ENCODE peak calls at places on chromosomes 3 and 15, in seven cellular contexts. H is GM23338, E is HCT116, V is endothelial cell of umbilical vein, N is fibroblast of lung, A is GM23248, Z is hepatocyte. C is an unnamed sample.

GRCh38 chr15:55387027-55387426 is 21.1 kb downstream of the CCPG1 start:
- DNase-seq in V (no peak), N (no peak), A (no peak), Z (no peak), E (no peak), H (no peak), C (no peak)

GRCh38 chr3:184568918-184569829 is 7.6 kb downstream of the EPHB3 start:
- DNase-seq in A (peak; percentile 97), V (peak; percentile 14), H (peak; percentile 85), N (peak; percentile 98), E (no peak), Z (peak; percentile 91), C (peak; percentile 96)

GRCh38 chr3:20320489-20320888 is 134.5 kb upstream of the SGO1 start:
- DNase-seq in E (no peak), V (no peak), A (no peak), H (no peak), Z (peak; percentile 13), N (no peak), C (no peak)

GRCh38 chr3:156816091-156816793 is 9.9 kb upstream of the LEKR1 start:
- DNase-seq in H (peak; percentile 49), V (peak; percentile 16), E (no peak), Z (peak; percentile 83), N (peak; percentile 65), A (peak; percentile 87), C (peak; percentile 65)

GRCh38 chr15:65094294-65094995 is 17.9 kb downstream of the KBTBD13 start:
- DNase-seq in H (no peak), Z (no peak), E (no peak), V (no peak), N (no peak), A (no peak), C (no peak)

GRCh38 chr3:40047406-40047805 is 238.0 kb downstream of the MYRIP start:
- DNase-seq in H (no peak), V (no peak), Z (no peak), N (no peak), E (no peak), A (no peak), C (no peak)

GRCh38 chr3:127691494-127691893 is 18.7 kb downstream of the ABTB1 start:
- DNase-seq in A (no peak), Z (no peak), H (no peak), V (no peak), E (no peak), N (no peak), C (no peak)

GRCh38 chr15:95169701-95170459 is 938.5 kb downstream of the MCTP2 start:
- DNase-seq in Z (peak; percentile 40), N (peak; percentile 85), H (no peak), A (peak; percentile 80), E (no peak), V (no peak), C (no peak)

GRCh38 chr3:184968115-184968514 is 156.1 kb downstream of the VPS8 start:
- DNase-seq in Z (no peak), E (no peak), A (peak; percentile 4), V (no peak), H (no peak), N (no peak), C (no peak)

GRCh38 chr15:29677871-29678431 is 144.3 kb downstream of the TJP1 start:
- DNase-seq in N (no peak), V (no peak), A (no peak), H (no peak), E (no peak), Z (peak; percentile 55), C (no peak)

GRCh38 chr3:37730825-37731224 is 130.9 kb upstream of the CTDSPL start:
- DNase-seq in A (no peak), E (no peak), H (no peak), Z (no peak), V (no peak), N (no peak), C (no peak)
- H3K4me3 ChIP-seq in A (no peak overlapping the region), E (no peak overlapping the region), H (no peak overlapping the region), Z (no peak overlapping the region), V (no peak overlapping the region), N (no peak overlapping the region), C (no peak overlapping the region)

DNA sequence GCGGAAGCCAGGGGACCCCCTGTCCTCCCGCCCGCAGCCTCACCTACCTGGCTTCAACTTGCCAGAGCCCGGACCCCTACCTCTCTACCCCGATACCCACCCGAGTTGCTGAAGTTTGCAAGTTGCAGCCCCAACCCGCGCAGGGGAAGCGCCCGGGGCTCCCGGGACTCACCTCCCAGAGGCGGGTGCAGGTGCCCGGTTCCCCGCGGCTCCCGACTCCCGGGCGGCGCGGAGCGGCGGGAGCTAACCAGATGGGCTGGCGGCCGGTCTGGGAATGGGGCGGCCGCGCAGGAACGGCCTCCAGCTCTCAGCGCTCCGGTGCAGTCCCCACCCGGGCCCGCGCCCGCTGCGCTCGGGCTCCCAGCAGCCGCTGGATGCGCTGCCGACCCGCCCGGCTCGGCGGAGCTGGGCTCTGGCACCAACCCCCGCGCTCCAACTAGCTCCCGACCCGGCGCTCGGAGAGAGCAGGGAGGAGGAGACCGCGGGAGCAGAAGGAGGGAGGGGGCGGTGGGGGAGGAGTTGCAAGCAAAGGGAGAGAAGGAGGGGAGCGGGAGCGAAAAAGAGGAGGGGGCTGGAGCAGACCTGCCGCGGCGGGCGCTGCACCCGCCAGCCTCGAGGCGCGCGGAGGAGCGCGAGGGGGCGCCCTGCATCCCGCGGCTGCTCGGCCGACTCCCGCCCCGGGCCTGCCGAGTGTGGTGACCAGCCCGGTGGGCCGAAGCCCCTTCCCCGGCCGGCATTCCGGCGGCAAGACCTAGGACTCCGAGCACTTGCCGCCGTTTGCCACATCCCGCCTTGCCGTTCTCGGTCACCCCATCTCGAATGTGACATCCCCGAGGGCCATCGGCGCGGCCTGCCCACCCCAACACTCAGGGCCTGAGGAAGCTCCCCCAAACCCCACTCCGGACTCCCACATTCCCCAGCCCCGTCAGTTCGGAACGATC is at the start of gene SEMA5B:
- DNase-seq in A (peak; percentile 59), H (peak; percentile 92), N (no peak), V (peak; percentile 28), Z (peak; percentile 70), E (no peak), C (no peak)
- TF ChIP-seq EZH2 in A (no peak), H (no peak), N (no peak), V (peak; percentile 76), Z (peak; percentile 28), E (no peak), C (peak; percentile 98)

DNA sequence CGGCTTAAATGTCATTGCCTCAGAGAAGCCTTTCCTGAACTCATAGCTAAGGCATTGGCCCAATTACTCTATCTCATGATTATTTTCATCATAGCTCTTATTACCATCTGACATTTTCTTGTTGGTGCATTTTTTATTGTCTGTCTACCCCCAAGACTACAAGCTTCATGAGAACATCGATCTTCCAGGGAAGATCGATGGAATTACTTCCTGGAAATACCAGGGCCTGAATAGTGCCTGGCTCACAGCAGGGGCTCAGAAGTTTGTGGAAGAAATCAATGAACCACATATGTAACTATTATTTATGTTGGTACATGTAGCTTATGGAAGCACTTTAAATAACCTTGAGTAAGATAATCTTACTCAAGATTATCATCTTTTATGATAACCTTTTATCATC is 7.7 kb upstream of the MEF2A start:
- DNase-seq in N (no peak), H (no peak), Z (no peak), A (no peak), V (no peak), E (no peak), C (no peak)
- H3K4me1 ChIP-seq in N (no peaks in the 10 kb centered on the region), H (peaks cover 6% of the 10 kb centered on the region), Z (no peaks in the 10 kb centered on the region), A (peaks cover 6% of the 10 kb centered on the region), V (no peaks in the 10 kb centered on the region), E (no peaks in the 10 kb centered on the region), C (no peaks in the 10 kb centered on the region)

DNA sequence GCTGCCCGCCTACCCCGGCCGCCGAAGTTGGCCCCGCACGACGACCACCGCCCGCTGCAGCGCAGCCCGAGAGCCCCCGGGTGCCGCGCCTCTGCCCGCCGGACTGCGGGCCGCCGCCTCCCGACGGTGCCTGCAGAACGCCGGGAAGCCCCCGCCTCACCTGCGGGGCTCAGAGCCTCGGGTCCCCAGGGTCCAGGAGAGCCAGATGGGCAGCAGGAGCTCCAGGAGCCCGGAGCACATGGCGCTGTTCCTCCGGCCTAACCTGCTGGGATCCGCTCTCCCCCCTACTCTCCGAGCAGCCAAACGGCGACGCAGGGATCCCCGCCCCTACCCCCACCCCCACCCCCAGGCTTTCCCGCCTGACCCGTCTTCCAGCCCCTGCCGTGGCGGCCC is 615 bp upstream of the GABRB3 start:
- DNase-seq in E (no peak), A (no peak), H (peak; percentile 46), Z (peak; percentile 10), V (no peak), N (no peak), C (no peak)
- H3K4me3 ChIP-seq in E (no peak overlapping the region), A (no peak overlapping the region), H (peak overlapping the region; percentile 57), Z (peak overlapping the region; percentile 49), V (no peak overlapping the region), N (no peak overlapping the region), C (peak overlapping the region; percentile 17)

GRCh38 chr15:45114076-45114750 is at the start of the genes DUOX2 and DUOXA2:
- DNase-seq in E (no peak), A (no peak), V (no peak), N (no peak), Z (peak; percentile 41), H (peak; percentile 31), C (no peak)
- TF ChIP-seq EZH2 in E (no peak), A (peak; percentile 2), V (no peak), N (peak; percentile 27), Z (peak; percentile 92), H (peak; percentile 67), C (peak; percentile 78)

GRCh38 chr15:50726315-50726714 is 39.2 kb downstream of the SPPL2A start:
- DNase-seq in H (no peak), A (no peak), V (no peak), N (no peak), Z (no peak), E (no peak), C (no peak)
- H3K4me1 ChIP-seq in H (no peaks in the 10 kb centered on the region), A (no peaks in the 10 kb centered on the region), V (no peaks in the 10 kb centered on the region), N (no peaks in the 10 kb centered on the region), Z (no peaks in the 10 kb centered on the region), E (no peaks in the 10 kb centered on the region), C (no peaks in the 10 kb centered on the region)

GRCh38 chr15:57326196-57326595 is 50.1 kb upstream of the CGNL1 start:
- DNase-seq in A (no peak), H (no peak), E (no peak), V (no peak), Z (no peak), N (no peak), C (no peak)

GRCh38 chr15:57330619-57331018 is 45.7 kb upstream of the CGNL1 start:
- DNase-seq in N (peak; percentile 48), A (no peak), E (no peak), H (no peak), Z (no peak), V (no peak), C (peak; percentile 83)

GRCh38 chr15:57328479-57329250 is 47.6 kb upstream of the CGNL1 start:
- DNase-seq in V (no peak), A (no peak), Z (no peak), E (no peak), H (no peak), N (no peak), C (no peak)

GRCh38 chr15:57329582-57330367 is 46.5 kb upstream of the CGNL1 start:
- DNase-seq in A (no peak), E (no peak), N (no peak), V (no peak), H (no peak), Z (no peak), C (no peak)

GRCh38 chr15:57327985-57328471 is 48.3 kb upstream of the CGNL1 start:
- DNase-seq in N (peak; percentile 89), H (no peak), E (no peak), V (no peak), A (peak; percentile 100), Z (no peak), C (peak; percentile 99)
- H3K4me3 ChIP-seq in N (no peak overlapping the region), H (no peak overlapping the region), E (no peak overlapping the region), V (no peak overlapping the region), A (peak overlapping the region; percentile 43), Z (no peak overlapping the region), C (no peak overlapping the region)

C was measured in astrocyte.